ENCODE peak calls at places on chromosomes 2 and 18, in nine cellular contexts. S is ascending aorta, I is astrocyte, F is upper lobe of right lung, K is kidney epithelial cell, N is left lung, P is tibial artery, B is adrenal gland, X is endodermal cell. T is an unnamed sample.
A peak's percentile ranks its signal among the peaks of the same experiment; 100 is the strongest.

GRCh38 chr18:62738638-62739037 is 23.3 kb downstream of the PHLPP1 start:
- DNase-seq in S (no peak), I (no peak), F (no peak), K (no peak), N (no peak), P (no peak), B (no peak), X (no peak), T (no peak)

GRCh38 chr2:230925879-230926765 is 1.1 kb upstream of the GPR55 start:
- DNase-seq in S (no peak), I (no peak), F (peak; percentile 48), K (no peak), N (peak; percentile 63), P (peak; percentile 32), B (no peak), X (peak; percentile 70), T (peak; percentile 54)

GRCh38 chr2:8728305-8729015 is 46.6 kb downstream of the ID2 start:
- DNase-seq in S (no peak), I (no peak), F (no peak), K (no peak), N (no peak), P (no peak), B (no peak), X (no peak), T (peak; percentile 48)

GRCh38 chr18:49207373-49207772 is 253.1 kb downstream of the DYM start:
- DNase-seq in S (no peak), I (peak; percentile 85), F (no peak), K (peak; percentile 87), N (no peak), P (no peak), B (no peak), X (no peak), T (peak; percentile 95)

GRCh38 chr2:161586517-161587167 is 37.6 kb upstream of the SLC4A10 start:
- DNase-seq in S (no peak), I (peak; percentile 29), F (no peak), K (no peak), N (no peak), P (no peak), B (no peak), X (no peak), T (peak; percentile 29)

GRCh38 chr2:95077521-95077807 is 44.1 kb downstream of the MRPS5 start:
- DNase-seq in S (no peak), I (no peak), F (no peak), K (no peak), N (no peak), P (no peak), B (no peak), X (peak; percentile 59), T (no peak)

GRCh38 chr2:1286929-1287328 is 126.3 kb upstream of the TPO start:
- DNase-seq in S (no peak), I (no peak), F (no peak), K (no peak), N (no peak), P (no peak), B (no peak), X (no peak), T (peak; percentile 4)

GRCh38 chr18:34848156-34848555 is 138.1 kb downstream of the DTNA start:
- DNase-seq in S (no peak), I (no peak), F (no peak), K (no peak), N (no peak), P (no peak), B (no peak), X (no peak), T (no peak)

GRCh38 chr2:226798422-226799210 is 1.0 kb downstream of the IRS1 start:
- DNase-seq in S (no peak), I (peak; percentile 59), F (peak; percentile 77), K (no peak), N (peak; percentile 83), P (peak; percentile 72), B (peak; percentile 57), X (peak; percentile 84), T (no peak)

GRCh38 chr2:6423944-6424343 is 441.8 kb downstream of the CMPK2 start:
- DNase-seq in S (no peak), I (peak; percentile 11), F (no peak), K (no peak), N (no peak), P (no peak), B (no peak), X (no peak), T (no peak)

GRCh38 chr2:224025874-224026273 is 13.2 kb downstream of the SERPINE2 start:
- DNase-seq in S (no peak), I (no peak), F (no peak), K (no peak), N (no peak), P (no peak), B (no peak), X (no peak), T (no peak)

GRCh38 chr2:239566995-239567580 is 166.3 kb upstream of the HDAC4 start:
- DNase-seq in S (no peak), I (no peak), F (peak; percentile 29), K (no peak), N (peak; percentile 13), P (peak; percentile 42), B (no peak), X (no peak), T (no peak)

GRCh38 chr2:43158259-43158880 is 68.0 kb downstream of the ZFP36L2 start:
- DNase-seq in S (peak; percentile 82), I (peak; percentile 70), F (peak; percentile 92), K (peak; percentile 34), N (peak; percentile 90), P (peak; percentile 95), B (no peak), X (no peak), T (peak; percentile 88)

GRCh38 chr2:215881582-215881981 is 131.8 kb downstream of the MREG start:
- DNase-seq in S (no peak), I (no peak), F (no peak), K (no peak), N (no peak), P (no peak), B (no peak), X (no peak), T (no peak)

GRCh38 chr2:129812071-129812470 is 167.4 kb upstream of the RAB6C start:
- DNase-seq in S (peak; percentile 26), I (no peak), F (no peak), K (no peak), N (no peak), P (no peak), B (peak; percentile 43), X (no peak), T (no peak)

GRCh38 chr2:168742258-168742932 is 60.0 kb upstream of the NOSTRIN start:
- DNase-seq in S (no peak), I (no peak), F (no peak), K (no peak), N (no peak), P (no peak), B (no peak), X (no peak), T (no peak)

GRCh38 chr2:172931923-172932520 is 143.6 kb upstream of the MAP3K20 start:
- DNase-seq in S (no peak), I (peak; percentile 37), F (no peak), K (peak; percentile 23), N (no peak), P (peak; percentile 70), B (peak; percentile 75), X (peak; percentile 85), T (peak; percentile 55)

GRCh38 chr18:42271656-42272355 is 316.8 kb downstream of the PIK3C3 start:
- DNase-seq in S (no peak), I (no peak), F (no peak), K (no peak), N (no peak), P (no peak), B (no peak), X (no peak), T (no peak)

GRCh38 chr2:37753758-37754157 is 82.3 kb upstream of the CDC42EP3 start:
- DNase-seq in S (no peak), I (no peak), F (no peak), K (no peak), N (no peak), P (no peak), B (no peak), X (no peak), T (no peak)

GRCh38 chr2:131120815-131121317 is 15.7 kb downstream of the PLEKHB2 start:
- DNase-seq in S (no peak), I (no peak), F (no peak), K (no peak), N (no peak), P (no peak), B (no peak), X (no peak), T (no peak)

GRCh38 chr2:238241970-238242369 is 2.1 kb upstream of the HES6 start:
- DNase-seq in S (no peak), I (no peak), F (no peak), K (no peak), N (no peak), P (no peak), B (no peak), X (no peak), T (no peak)
- H3K27me3 ChIP-seq in S (peaks cover 3% of the 10 kb centered on the region), I (peaks cover 13% of the 10 kb centered on the region), F (peaks cover 8% of the 10 kb centered on the region), K (peaks cover 12% of the 10 kb centered on the region), N (peaks cover 10% of the 10 kb centered on the region), P (peaks cover 6% of the 10 kb centered on the region), B (no peaks in the 10 kb centered on the region), X (peaks cover 23% of the 10 kb centered on the region), T (peaks cover 8% of the 10 kb centered on the region)

GRCh38 chr2:207008105-207008990 is 69.0 kb downstream of the CPO start:
- DNase-seq in S (no peak), I (no peak), F (no peak), K (no peak), N (no peak), P (no peak), B (no peak), X (peak; percentile 64), T (peak; percentile 65)
- TF ChIP-seq CTCF in S (no peak), I (peak; percentile 14), F (peak; percentile 20), K (no peak), N (no peak), P (no peak), B (no peak), X (peak; percentile 74), T (no peak)

DNA sequence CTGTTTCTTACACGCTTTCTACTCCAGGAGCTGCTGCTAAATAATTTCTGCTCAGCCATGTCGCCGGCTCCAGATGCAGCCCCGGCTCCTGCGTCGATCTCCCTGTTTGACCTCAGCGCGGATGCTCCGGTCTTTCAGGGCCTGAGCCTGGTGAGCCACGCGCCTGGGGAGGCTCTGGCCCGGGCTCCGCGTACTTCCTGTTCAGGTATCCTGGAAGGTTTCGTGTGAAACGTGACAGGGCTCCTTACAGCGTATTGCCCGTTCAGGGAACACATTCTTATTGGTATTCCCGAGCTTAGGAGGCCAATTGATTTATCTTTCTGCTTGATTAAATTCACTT is 565 bp downstream of the ANKZF1 start:
- DNase-seq in S (no peak), I (peak; percentile 24), F (peak; percentile 77), K (no peak), N (peak; percentile 90), P (peak; percentile 79), B (peak; percentile 52), X (peak; percentile 81), T (peak; percentile 55)
- H3K4me3 ChIP-seq in S (peak overlapping the region; percentile 96), I (peak overlapping the region; percentile 93), F (peak overlapping the region; percentile 74), K (peak overlapping the region; percentile 71), N (peak overlapping the region; percentile 79), P (peak overlapping the region; percentile 62), B (peak overlapping the region; percentile 41), X (peak overlapping the region; percentile 98), T (peak overlapping the region; percentile 80)

DNA sequence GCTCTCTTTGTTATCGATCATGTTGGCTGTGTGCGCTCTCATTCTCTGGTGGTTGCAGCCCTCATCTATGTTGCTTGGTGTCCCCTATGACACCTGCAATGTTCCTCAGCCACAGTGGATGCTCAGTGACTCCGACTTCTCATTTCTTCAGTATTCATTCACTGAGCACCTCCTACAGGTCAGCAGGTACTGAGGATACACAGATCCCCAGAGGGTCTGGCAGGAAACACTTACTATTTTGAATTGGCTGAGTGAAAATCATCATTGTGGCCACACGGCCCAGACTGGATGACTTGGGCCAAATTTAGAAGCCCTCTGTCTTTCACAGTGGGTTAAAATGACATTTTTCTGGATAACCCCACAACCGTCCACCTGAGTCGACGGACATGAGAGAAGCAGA is 32.1 kb downstream of the EN1 start:
- DNase-seq in S (no peak), I (no peak), F (no peak), K (no peak), N (no peak), P (no peak), B (no peak), X (no peak), T (no peak)
- H3K27me3 ChIP-seq in S (no peaks in the 10 kb centered on the region), I (peaks cover 17% of the 10 kb centered on the region), F (peaks cover 70% of the 10 kb centered on the region), K (peaks cover 5% of the 10 kb centered on the region), N (peaks cover 12% of the 10 kb centered on the region), P (peaks cover 71% of the 10 kb centered on the region), B (peaks cover 2% of the 10 kb centered on the region), X (peaks cover 39% of the 10 kb centered on the region), T (peaks cover 6% of the 10 kb centered on the region)